ENCODE peak calls at places on chromosomes 11 and 22, in five cellular contexts. One of them, this sample, is unnamed.

GRCh38 chr11:92511522-92512203 is 287.0 kb downstream of the FAT3 start:
- DNase-seq in myocyte: no peak
- DNase-seq in nephron progenitor cell: no peak
- DNase-seq in stimulated activated CD4-positive, alpha-beta T cell treated with anti-CD3 and anti-CD28 coated beads, Interleukin-2, amount 100 ng/mL, for 24 hours: no peak
- DNase-seq in NCI-H1092 treated with DMSO at 0.1 percent for 48 hours: no peak
- DNase-seq in this sample: no peak

GRCh38 chr11:100687032-100687629 is at the start of gene ARHGAP42:
- DNase-seq in myocyte: peak; percentile 70
- DNase-seq in nephron progenitor cell: peak; percentile 80
- DNase-seq in stimulated activated CD4-positive, alpha-beta T cell treated with anti-CD3 and anti-CD28 coated beads, Interleukin-2, amount 100 ng/mL, for 24 hours: no peak
- DNase-seq in NCI-H1092 treated with DMSO at 0.1 percent for 48 hours: peak; percentile 50
- DNase-seq in this sample: peak; percentile 22

GRCh38 chr11:58625826-58626460 is 3.5 kb downstream of the CNTF start:
- DNase-seq in myocyte: peak; percentile 63
- DNase-seq in nephron progenitor cell: no peak
- DNase-seq in stimulated activated CD4-positive, alpha-beta T cell treated with anti-CD3 and anti-CD28 coated beads, Interleukin-2, amount 100 ng/mL, for 24 hours: no peak
- DNase-seq in NCI-H1092 treated with DMSO at 0.1 percent for 48 hours: no peak
- DNase-seq in this sample: no peak

GRCh38 chr11:73556966-73557365 is 40.9 kb downstream of the FAM168A start:
- DNase-seq in myocyte: no peak
- DNase-seq in nephron progenitor cell: no peak
- DNase-seq in stimulated activated CD4-positive, alpha-beta T cell treated with anti-CD3 and anti-CD28 coated beads, Interleukin-2, amount 100 ng/mL, for 24 hours: no peak
- DNase-seq in NCI-H1092 treated with DMSO at 0.1 percent for 48 hours: no peak
- DNase-seq in this sample: no peak

GRCh38 chr22:45582236-45582954 is 79.7 kb downstream of the FBLN1 start:
- DNase-seq in myocyte: no peak
- DNase-seq in nephron progenitor cell: no peak
- DNase-seq in stimulated activated CD4-positive, alpha-beta T cell treated with anti-CD3 and anti-CD28 coated beads, Interleukin-2, amount 100 ng/mL, for 24 hours: no peak
- DNase-seq in NCI-H1092 treated with DMSO at 0.1 percent for 48 hours: no peak
- DNase-seq in this sample: no peak

GRCh38 chr11:69499216-69499945 is 17.9 kb downstream of the LINC01488 start:
- DNase-seq in myocyte: peak; percentile 35
- DNase-seq in nephron progenitor cell: no peak
- DNase-seq in stimulated activated CD4-positive, alpha-beta T cell treated with anti-CD3 and anti-CD28 coated beads, Interleukin-2, amount 100 ng/mL, for 24 hours: no peak
- DNase-seq in NCI-H1092 treated with DMSO at 0.1 percent for 48 hours: no peak
- DNase-seq in this sample: no peak

GRCh38 chr11:44443836-44444769 is 121.4 kb upstream of the CD82 start:
- DNase-seq in myocyte: no peak
- DNase-seq in nephron progenitor cell: no peak
- DNase-seq in stimulated activated CD4-positive, alpha-beta T cell treated with anti-CD3 and anti-CD28 coated beads, Interleukin-2, amount 100 ng/mL, for 24 hours: no peak
- DNase-seq in NCI-H1092 treated with DMSO at 0.1 percent for 48 hours: no peak
- DNase-seq in this sample: no peak

GRCh38 chr11:76606102-76606793 is 64.3 kb downstream of the LRRC32 start:
- DNase-seq in myocyte: no peak
- DNase-seq in nephron progenitor cell: no peak
- DNase-seq in stimulated activated CD4-positive, alpha-beta T cell treated with anti-CD3 and anti-CD28 coated beads, Interleukin-2, amount 100 ng/mL, for 24 hours: no peak
- DNase-seq in NCI-H1092 treated with DMSO at 0.1 percent for 48 hours: no peak
- DNase-seq in this sample: no peak

GRCh38 chr11:72446929-72447753 is 12.8 kb upstream of the CLPB start:
- DNase-seq in myocyte: peak; percentile 70
- DNase-seq in nephron progenitor cell: no peak
- DNase-seq in stimulated activated CD4-positive, alpha-beta T cell treated with anti-CD3 and anti-CD28 coated beads, Interleukin-2, amount 100 ng/mL, for 24 hours: no peak
- DNase-seq in NCI-H1092 treated with DMSO at 0.1 percent for 48 hours: peak; percentile 78
- DNase-seq in this sample: peak; percentile 43

GRCh38 chr22:29206372-29207230 is 905 bp downstream of the EMID1 start:
- DNase-seq in myocyte: no peak
- DNase-seq in nephron progenitor cell: no peak
- DNase-seq in stimulated activated CD4-positive, alpha-beta T cell treated with anti-CD3 and anti-CD28 coated beads, Interleukin-2, amount 100 ng/mL, for 24 hours: no peak
- DNase-seq in NCI-H1092 treated with DMSO at 0.1 percent for 48 hours: no peak
- DNase-seq in this sample: no peak

GRCh38 chr22:17960695-17961442 is 63.5 kb downstream of the MICAL3 start:
- DNase-seq in myocyte: no peak
- DNase-seq in nephron progenitor cell: no peak
- DNase-seq in stimulated activated CD4-positive, alpha-beta T cell treated with anti-CD3 and anti-CD28 coated beads, Interleukin-2, amount 100 ng/mL, for 24 hours: no peak
- DNase-seq in NCI-H1092 treated with DMSO at 0.1 percent for 48 hours: no peak
- DNase-seq in this sample: no peak

GRCh38 chr22:30882974-30883533 is 85.5 kb downstream of the MORC2 start:
- DNase-seq in myocyte: no peak
- DNase-seq in nephron progenitor cell: no peak
- DNase-seq in stimulated activated CD4-positive, alpha-beta T cell treated with anti-CD3 and anti-CD28 coated beads, Interleukin-2, amount 100 ng/mL, for 24 hours: no peak
- DNase-seq in NCI-H1092 treated with DMSO at 0.1 percent for 48 hours: no peak
- DNase-seq in this sample: no peak

GRCh38 chr11:121476379-121477032 is 23.7 kb upstream of the SORL1-AS1 start:
- DNase-seq in myocyte: no peak
- DNase-seq in nephron progenitor cell: no peak
- DNase-seq in stimulated activated CD4-positive, alpha-beta T cell treated with anti-CD3 and anti-CD28 coated beads, Interleukin-2, amount 100 ng/mL, for 24 hours: no peak
- DNase-seq in NCI-H1092 treated with DMSO at 0.1 percent for 48 hours: peak; percentile 9
- DNase-seq in this sample: peak; percentile 73

GRCh38 chr11:67119577-67120391 is 721 bp downstream of the KDM2A start:
- DNase-seq in myocyte: peak; percentile 24
- DNase-seq in nephron progenitor cell: peak; percentile 51
- DNase-seq in stimulated activated CD4-positive, alpha-beta T cell treated with anti-CD3 and anti-CD28 coated beads, Interleukin-2, amount 100 ng/mL, for 24 hours: peak; percentile 31
- DNase-seq in NCI-H1092 treated with DMSO at 0.1 percent for 48 hours: peak; percentile 20
- DNase-seq in this sample: no peak

GRCh38 chr11:68383976-68384501 is 71.6 kb downstream of the LRP5 start:
- DNase-seq in myocyte: peak; percentile 67
- DNase-seq in nephron progenitor cell: peak; percentile 77
- DNase-seq in stimulated activated CD4-positive, alpha-beta T cell treated with anti-CD3 and anti-CD28 coated beads, Interleukin-2, amount 100 ng/mL, for 24 hours: peak; percentile 76
- DNase-seq in NCI-H1092 treated with DMSO at 0.1 percent for 48 hours: peak; percentile 48
- DNase-seq in this sample: peak; percentile 11

GRCh38 chr11:130513132-130513531 is 64.7 kb downstream of the ADAMTS15 start:
- DNase-seq in myocyte: peak; percentile 72
- DNase-seq in nephron progenitor cell: no peak
- DNase-seq in stimulated activated CD4-positive, alpha-beta T cell treated with anti-CD3 and anti-CD28 coated beads, Interleukin-2, amount 100 ng/mL, for 24 hours: no peak
- DNase-seq in NCI-H1092 treated with DMSO at 0.1 percent for 48 hours: peak; percentile 14
- DNase-seq in this sample: peak; percentile 79

GRCh38 chr22:20509344-20510047 is 2.1 kb downstream of the MED15 start:
- DNase-seq in myocyte: peak; percentile 91
- DNase-seq in nephron progenitor cell: no peak
- DNase-seq in stimulated activated CD4-positive, alpha-beta T cell treated with anti-CD3 and anti-CD28 coated beads, Interleukin-2, amount 100 ng/mL, for 24 hours: peak; percentile 72
- DNase-seq in NCI-H1092 treated with DMSO at 0.1 percent for 48 hours: no peak
- DNase-seq in this sample: no peak

GRCh38 chr11:42462558-42463310 is 849.1 kb upstream of the API5 start:
- DNase-seq in myocyte: no peak
- DNase-seq in nephron progenitor cell: no peak
- DNase-seq in stimulated activated CD4-positive, alpha-beta T cell treated with anti-CD3 and anti-CD28 coated beads, Interleukin-2, amount 100 ng/mL, for 24 hours: no peak
- DNase-seq in NCI-H1092 treated with DMSO at 0.1 percent for 48 hours: no peak
- DNase-seq in this sample: no peak

GRCh38 chr11:1129666-1130160 is 28.0 kb upstream of the MUC5AC start:
- DNase-seq in myocyte: no peak
- DNase-seq in nephron progenitor cell: no peak
- DNase-seq in stimulated activated CD4-positive, alpha-beta T cell treated with anti-CD3 and anti-CD28 coated beads, Interleukin-2, amount 100 ng/mL, for 24 hours: no peak
- DNase-seq in NCI-H1092 treated with DMSO at 0.1 percent for 48 hours: no peak
- DNase-seq in this sample: no peak

GRCh38 chr11:26048271-26048670 is 283.7 kb upstream of the ANO3 start:
- DNase-seq in myocyte: no peak
- DNase-seq in nephron progenitor cell: no peak
- DNase-seq in stimulated activated CD4-positive, alpha-beta T cell treated with anti-CD3 and anti-CD28 coated beads, Interleukin-2, amount 100 ng/mL, for 24 hours: no peak
- DNase-seq in NCI-H1092 treated with DMSO at 0.1 percent for 48 hours: no peak
- DNase-seq in this sample: no peak

GRCh38 chr11:63573881-63574855 is 11.0 kb upstream of the PLAAT2 start:
- DNase-seq in myocyte: peak; percentile 98
- DNase-seq in nephron progenitor cell: no peak
- DNase-seq in stimulated activated CD4-positive, alpha-beta T cell treated with anti-CD3 and anti-CD28 coated beads, Interleukin-2, amount 100 ng/mL, for 24 hours: no peak
- DNase-seq in NCI-H1092 treated with DMSO at 0.1 percent for 48 hours: no peak
- DNase-seq in this sample: peak; percentile 83

GRCh38 chr11:120105576-120105975 is 32.3 kb downstream of the TRIM29 start:
- DNase-seq in myocyte: no peak
- DNase-seq in nephron progenitor cell: no peak
- DNase-seq in stimulated activated CD4-positive, alpha-beta T cell treated with anti-CD3 and anti-CD28 coated beads, Interleukin-2, amount 100 ng/mL, for 24 hours: no peak
- DNase-seq in NCI-H1092 treated with DMSO at 0.1 percent for 48 hours: no peak
- DNase-seq in this sample: no peak

GRCh38 chr22:37201066-37201820 is 11.0 kb downstream of the SSTR3 start:
- DNase-seq in myocyte: no peak
- DNase-seq in nephron progenitor cell: no peak
- DNase-seq in stimulated activated CD4-positive, alpha-beta T cell treated with anti-CD3 and anti-CD28 coated beads, Interleukin-2, amount 100 ng/mL, for 24 hours: no peak
- DNase-seq in NCI-H1092 treated with DMSO at 0.1 percent for 48 hours: no peak
- DNase-seq in this sample: no peak

GRCh38 chr11:14308114-14308896 is 50.7 kb downstream of the RRAS2 start:
- DNase-seq in myocyte: peak; percentile 48
- DNase-seq in nephron progenitor cell: no peak
- DNase-seq in stimulated activated CD4-positive, alpha-beta T cell treated with anti-CD3 and anti-CD28 coated beads, Interleukin-2, amount 100 ng/mL, for 24 hours: no peak
- DNase-seq in NCI-H1092 treated with DMSO at 0.1 percent for 48 hours: peak; percentile 19
- DNase-seq in this sample: peak; percentile 12

GRCh38 chr11:35711173-35711910 is 48.8 kb downstream of the TRIM44 start:
- DNase-seq in myocyte: no peak
- DNase-seq in nephron progenitor cell: no peak
- DNase-seq in stimulated activated CD4-positive, alpha-beta T cell treated with anti-CD3 and anti-CD28 coated beads, Interleukin-2, amount 100 ng/mL, for 24 hours: no peak
- DNase-seq in NCI-H1092 treated with DMSO at 0.1 percent for 48 hours: no peak
- DNase-seq in this sample: no peak

GRCh38 chr11:62805991-62806441 is 776 bp upstream of the NXF1 start:
- DNase-seq in myocyte: peak; percentile 67
- DNase-seq in nephron progenitor cell: no peak
- DNase-seq in stimulated activated CD4-positive, alpha-beta T cell treated with anti-CD3 and anti-CD28 coated beads, Interleukin-2, amount 100 ng/mL, for 24 hours: peak; percentile 34
- DNase-seq in NCI-H1092 treated with DMSO at 0.1 percent for 48 hours: peak; percentile 70
- DNase-seq in this sample: no peak

GRCh38 chr11:15471709-15472404 is 357.1 kb downstream of the INSC start:
- DNase-seq in myocyte: no peak
- DNase-seq in nephron progenitor cell: no peak
- DNase-seq in stimulated activated CD4-positive, alpha-beta T cell treated with anti-CD3 and anti-CD28 coated beads, Interleukin-2, amount 100 ng/mL, for 24 hours: no peak
- DNase-seq in NCI-H1092 treated with DMSO at 0.1 percent for 48 hours: no peak
- DNase-seq in this sample: peak; percentile 45

GRCh38 chr11:46537851-46538295 is 56.0 kb downstream of the AMBRA1 start:
- DNase-seq in myocyte: peak; percentile 88
- DNase-seq in nephron progenitor cell: peak; percentile 67
- DNase-seq in stimulated activated CD4-positive, alpha-beta T cell treated with anti-CD3 and anti-CD28 coated beads, Interleukin-2, amount 100 ng/mL, for 24 hours: peak; percentile 64
- DNase-seq in NCI-H1092 treated with DMSO at 0.1 percent for 48 hours: peak; percentile 89
- DNase-seq in this sample: peak; percentile 80

GRCh38 chr11:76655466-76656086 is 15.0 kb downstream of the LRRC32 start:
- DNase-seq in myocyte: no peak
- DNase-seq in nephron progenitor cell: no peak
- DNase-seq in stimulated activated CD4-positive, alpha-beta T cell treated with anti-CD3 and anti-CD28 coated beads, Interleukin-2, amount 100 ng/mL, for 24 hours: no peak
- DNase-seq in NCI-H1092 treated with DMSO at 0.1 percent for 48 hours: no peak
- DNase-seq in this sample: no peak

GRCh38 chr11:73760066-73760679 is 701 bp downstream of the RAB6A start:
- DNase-seq in myocyte: peak; percentile 54
- DNase-seq in nephron progenitor cell: peak; percentile 44
- DNase-seq in stimulated activated CD4-positive, alpha-beta T cell treated with anti-CD3 and anti-CD28 coated beads, Interleukin-2, amount 100 ng/mL, for 24 hours: peak; percentile 26
- DNase-seq in NCI-H1092 treated with DMSO at 0.1 percent for 48 hours: peak; percentile 30
- DNase-seq in this sample: no peak

GRCh38 chr11:8271106-8271886 is 7.6 kb upstream of the LMO1 start:
- DNase-seq in myocyte: no peak
- DNase-seq in nephron progenitor cell: no peak
- DNase-seq in stimulated activated CD4-positive, alpha-beta T cell treated with anti-CD3 and anti-CD28 coated beads, Interleukin-2, amount 100 ng/mL, for 24 hours: no peak
- DNase-seq in NCI-H1092 treated with DMSO at 0.1 percent for 48 hours: no peak
- DNase-seq in this sample: no peak

GRCh38 chr11:92834296-92835020 is 135.0 kb upstream of the MTNR1B start:
- DNase-seq in myocyte: no peak
- DNase-seq in nephron progenitor cell: no peak
- DNase-seq in stimulated activated CD4-positive, alpha-beta T cell treated with anti-CD3 and anti-CD28 coated beads, Interleukin-2, amount 100 ng/mL, for 24 hours: no peak
- DNase-seq in NCI-H1092 treated with DMSO at 0.1 percent for 48 hours: no peak
- DNase-seq in this sample: no peak

GRCh38 chr11:20047006-20047405 is 113.3 kb downstream of the DBX1 start:
- DNase-seq in myocyte: no peak
- DNase-seq in nephron progenitor cell: no peak
- DNase-seq in stimulated activated CD4-positive, alpha-beta T cell treated with anti-CD3 and anti-CD28 coated beads, Interleukin-2, amount 100 ng/mL, for 24 hours: no peak
- DNase-seq in NCI-H1092 treated with DMSO at 0.1 percent for 48 hours: no peak
- DNase-seq in this sample: no peak

This sample was measured in NCI-H774.